ENCODE peak calls at places on chromosomes 7 and 10, in nine cellular contexts. B is bronchial epithelial cell, R is astrocyte of the spinal cord, V is sigmoid colon, J is nephron progenitor cell, W is DND-41, S is HFF-Myc, A is fibroblast of lung, Y is tibial nerve. D is an unnamed sample.

GRCh38 chr10:133151528-133151927 is 8.5 kb upstream of the KNDC1 start:
- DNase-seq in B (no peak), R (no peak), V (no peak), J (no peak), W (no peak), S (no peak), A (no peak), Y (no peak), D (no peak)

GRCh38 chr10:71766717-71767419 is 6.5 kb downstream of the VSIR start:
- DNase-seq in B (peak), R (peak), V (peak), J (no peak), W (no peak), S (peak), A (peak), Y (peak), D (no peak)

GRCh38 chr7:24724451-24725190 is 32.6 kb downstream of the GSDME start:
- DNase-seq in B (no peak), R (no peak), V (no peak), J (no peak), W (no peak), S (no peak), A (no peak), Y (no peak), D (no peak)

GRCh38 chr10:866577-866941 is 64.9 kb downstream of the LARP4B start:
- DNase-seq in B (no peak), R (no peak), V (no peak), J (no peak), W (no peak), S (no peak), A (no peak), Y (no peak), D (no peak)

GRCh38 chr10:63646491-63646890 is 125.3 kb downstream of the REEP3 start:
- DNase-seq in B (no peak), R (no peak), V (no peak), J (no peak), W (no peak), S (no peak), A (no peak), Y (no peak), D (no peak)

GRCh38 chr7:151068069-151068773 is 8.8 kb downstream of the SLC4A2 start:
- DNase-seq in B (no peak), R (no peak), V (no peak), J (no peak), W (no peak), S (no peak), A (peak), Y (no peak), D (no peak)

GRCh38 chr10:79051766-79052165 is 17.0 kb upstream of the ZMIZ1 start:
- DNase-seq in B (no peak), R (no peak), V (peak), J (no peak), W (no peak), S (no peak), A (no peak), Y (no peak), D (no peak)

GRCh38 chr7:1855396-1856160 is 185.5 kb downstream of the ELFN1 start:
- DNase-seq in B (no peak), R (no peak), V (peak), J (no peak), W (no peak), S (no peak), A (no peak), Y (no peak), D (no peak)

GRCh38 chr7:130400120-130400572 is 19.9 kb downstream of the CPA1 start:
- DNase-seq in B (no peak), R (no peak), V (no peak), J (no peak), W (no peak), S (no peak), A (peak), Y (no peak), D (no peak)

GRCh38 chr7:45417735-45418134 is 156.4 kb upstream of the ADCY1 start:
- DNase-seq in B (no peak), R (no peak), V (no peak), J (no peak), W (no peak), S (no peak), A (no peak), Y (no peak), D (no peak)

GRCh38 chr7:101172005-101172853 is 6.9 kb upstream of the VGF start:
- DNase-seq in B (no peak), R (no peak), V (no peak), J (no peak), W (peak), S (no peak), A (no peak), Y (no peak), D (peak)

GRCh38 chr10:79904671-79905321 is 44.1 kb downstream of the SFTPD start:
- DNase-seq in B (peak), R (peak), V (peak), J (peak), W (no peak), S (peak), A (peak), Y (peak), D (no peak)

GRCh38 chr10:86648706-86649426 is 5.5 kb upstream of the OPN4 start:
- DNase-seq in B (peak), R (peak), V (peak), J (no peak), W (no peak), S (peak), A (peak), Y (peak), D (no peak)

GRCh38 chr7:92613720-92614119 is 23.5 kb upstream of the FAM133B start:
- DNase-seq in B (no peak), R (no peak), V (no peak), J (no peak), W (no peak), S (no peak), A (no peak), Y (no peak), D (no peak)

GRCh38 chr7:149720372-149721083 is 52.9 kb downstream of the ZNF467 start:
- DNase-seq in B (no peak), R (no peak), V (peak), J (peak), W (no peak), S (no peak), A (no peak), Y (peak), D (no peak)

GRCh38 chr7:78020131-78020873 is 221.7 kb downstream of the PHTF2 start:
- DNase-seq in B (peak), R (peak), V (peak), J (peak), W (peak), S (peak), A (peak), Y (peak), D (peak)

GRCh38 chr10:43282881-43283280 is 16.0 kb upstream of the RASGEF1A start:
- DNase-seq in B (peak), R (no peak), V (no peak), J (peak), W (no peak), S (no peak), A (no peak), Y (no peak), D (no peak)

GRCh38 chr10:116740971-116741370 is 1.4 kb downstream of the HSPA12A start:
- DNase-seq in B (no peak), R (no peak), V (peak), J (no peak), W (no peak), S (no peak), A (no peak), Y (no peak), D (no peak)

GRCh38 chr7:106177295-106177690 is 65.2 kb upstream of the SYPL1 start:
- DNase-seq in B (no peak), R (no peak), V (no peak), J (no peak), W (no peak), S (no peak), A (no peak), Y (no peak), D (no peak)

GRCh38 chr7:106176414-106177294 is 64.5 kb upstream of the SYPL1 start:
- DNase-seq in B (peak), R (peak), V (peak), J (peak), W (peak), S (peak), A (peak), Y (peak), D (peak)

GRCh38 chr7:106177738-106178592 is 65.9 kb upstream of the SYPL1 start:
- DNase-seq in B (no peak), R (no peak), V (no peak), J (no peak), W (no peak), S (no peak), A (no peak), Y (no peak), D (peak)

GRCh38 chr7:106179256-106179655 is 67.1 kb upstream of the SYPL1 start:
- DNase-seq in B (no peak), R (no peak), V (no peak), J (no peak), W (no peak), S (no peak), A (no peak), Y (no peak), D (no peak)

DNA sequence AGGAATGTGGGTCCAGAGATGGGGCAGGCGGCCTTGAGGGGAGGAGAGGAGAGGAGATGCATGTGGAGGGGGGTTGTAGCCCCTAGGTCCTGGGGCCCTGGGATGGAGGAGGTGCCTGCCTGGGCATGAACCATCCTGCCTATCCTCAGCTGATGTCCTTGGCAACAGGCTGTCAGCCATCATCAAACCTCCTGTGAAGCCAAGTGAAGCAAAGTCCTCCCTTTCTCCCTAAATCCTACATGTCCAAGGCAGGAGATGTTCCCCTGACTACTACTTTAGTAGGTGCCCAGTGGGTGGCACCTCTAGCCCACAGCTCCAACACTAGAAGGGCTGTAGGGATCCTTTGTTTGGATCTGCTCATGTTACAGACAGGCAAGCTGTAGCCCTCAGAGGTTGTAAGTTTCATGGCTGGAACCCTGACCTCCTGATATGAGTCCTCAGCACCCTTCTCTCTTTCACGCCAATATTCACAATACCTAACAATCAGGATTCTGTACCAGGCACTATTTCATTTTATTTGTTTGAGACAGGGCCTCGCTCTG is 66.6 kb upstream of the SYPL1 start:
- DNase-seq in B (peak), R (peak), V (no peak), J (no peak), W (no peak), S (peak), A (peak), Y (no peak), D (peak)
- TF ChIP-seq CTCF in B (peak), R (peak), V (no peak), J (no peak), W (peak), S (peak), A (peak), Y (no peak), D (no peak)

GRCh38 chr7:106521541-106521940 is 139.4 kb downstream of the CCDC71L start:
- DNase-seq in B (no peak), R (no peak), V (no peak), J (no peak), W (no peak), S (no peak), A (peak), Y (no peak), D (no peak)
- TF ChIP-seq CTCF in B (no peak), R (no peak), V (no peak), J (no peak), W (no peak), S (no peak), A (no peak), Y (no peak), D (no peak)

DNA sequence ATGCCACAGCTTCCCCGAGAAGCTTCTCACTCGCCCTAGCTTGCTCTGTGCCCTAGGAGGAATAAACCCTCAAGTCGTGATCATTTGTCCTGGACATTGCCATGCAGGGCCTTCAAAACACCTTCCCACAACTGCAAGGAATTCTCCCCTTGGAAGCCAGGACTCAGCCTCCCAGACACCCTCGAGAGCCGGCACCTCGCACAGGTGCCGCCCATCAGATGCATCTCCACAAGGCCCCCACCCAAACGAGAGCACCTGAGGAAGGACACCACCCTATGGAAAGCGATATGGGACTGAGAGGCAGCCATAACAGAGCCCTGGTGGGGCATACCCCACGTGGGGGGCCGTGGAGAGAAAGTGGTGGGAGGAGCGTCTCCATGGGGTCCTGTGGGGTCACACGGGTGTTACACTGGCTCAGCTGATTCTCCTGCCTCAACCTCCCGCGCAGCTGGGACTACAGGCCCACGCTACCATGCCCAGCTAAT is 77.6 kb upstream of the FOXK1 start:
- DNase-seq in B (no peak), R (no peak), V (no peak), J (no peak), W (no peak), S (no peak), A (no peak), Y (no peak), D (no peak)
- TF ChIP-seq CTCF in B (no peak), R (no peak), V (no peak), J (no peak), W (no peak), S (no peak), A (no peak), Y (no peak), D (no peak)

DNA sequence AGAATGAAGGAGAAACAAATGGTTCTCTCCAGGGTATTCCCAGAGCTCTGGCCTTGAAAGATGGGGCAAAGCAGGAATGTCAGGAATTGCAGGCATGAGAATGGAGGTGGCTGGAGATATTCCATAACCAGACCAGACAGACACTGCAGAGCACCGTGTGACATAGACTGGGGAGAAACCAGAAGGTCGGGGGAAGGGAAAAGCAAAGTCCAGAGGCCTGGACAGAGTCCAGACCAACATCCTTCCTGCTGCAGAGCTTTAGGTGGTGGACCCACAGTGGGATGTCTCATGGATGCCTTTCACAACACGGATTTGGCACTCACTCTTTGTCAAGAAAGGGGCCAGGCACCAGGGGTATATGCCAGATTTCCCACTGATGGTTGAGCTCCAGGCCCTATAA is 177.2 kb upstream of the INHBA start:
- DNase-seq in B (no peak), R (peak), V (no peak), J (no peak), W (no peak), S (peak), A (peak), Y (no peak), D (no peak)
- TF ChIP-seq CTCF in B (no peak), R (no peak), V (no peak), J (no peak), W (no peak), S (no peak), A (no peak), Y (no peak), D (no peak)

GRCh38 chr7:54814401-54814800 is 55.4 kb upstream of the SEC61G start:
- DNase-seq in B (no peak), R (no peak), V (no peak), J (no peak), W (no peak), S (no peak), A (no peak), Y (no peak), D (no peak)
- TF ChIP-seq CTCF in B (no peak), R (no peak), V (no peak), J (no peak), W (no peak), S (no peak), A (no peak), Y (no peak), D (no peak)

GRCh38 chr10:26863677-26864076 is 2.9 kb upstream of the ABI1 start:
- DNase-seq in B (no peak), R (no peak), V (no peak), J (no peak), W (no peak), S (no peak), A (no peak), Y (no peak), D (no peak)

GRCh38 chr10:26860026-26860541 is 674 bp downstream of the ABI1 start:
- DNase-seq in B (peak), R (peak), V (peak), J (peak), W (peak), S (peak), A (peak), Y (peak), D (peak)

GRCh38 chr10:26859241-26860025 is 1.3 kb downstream of the ABI1 start:
- DNase-seq in B (peak), R (peak), V (no peak), J (no peak), W (no peak), S (no peak), A (no peak), Y (no peak), D (no peak)

GRCh38 chr10:26860542-26861325 is at the start of gene ABI1:
- DNase-seq in B (peak), R (peak), V (peak), J (peak), W (peak), S (peak), A (peak), Y (peak), D (peak)

DNA sequence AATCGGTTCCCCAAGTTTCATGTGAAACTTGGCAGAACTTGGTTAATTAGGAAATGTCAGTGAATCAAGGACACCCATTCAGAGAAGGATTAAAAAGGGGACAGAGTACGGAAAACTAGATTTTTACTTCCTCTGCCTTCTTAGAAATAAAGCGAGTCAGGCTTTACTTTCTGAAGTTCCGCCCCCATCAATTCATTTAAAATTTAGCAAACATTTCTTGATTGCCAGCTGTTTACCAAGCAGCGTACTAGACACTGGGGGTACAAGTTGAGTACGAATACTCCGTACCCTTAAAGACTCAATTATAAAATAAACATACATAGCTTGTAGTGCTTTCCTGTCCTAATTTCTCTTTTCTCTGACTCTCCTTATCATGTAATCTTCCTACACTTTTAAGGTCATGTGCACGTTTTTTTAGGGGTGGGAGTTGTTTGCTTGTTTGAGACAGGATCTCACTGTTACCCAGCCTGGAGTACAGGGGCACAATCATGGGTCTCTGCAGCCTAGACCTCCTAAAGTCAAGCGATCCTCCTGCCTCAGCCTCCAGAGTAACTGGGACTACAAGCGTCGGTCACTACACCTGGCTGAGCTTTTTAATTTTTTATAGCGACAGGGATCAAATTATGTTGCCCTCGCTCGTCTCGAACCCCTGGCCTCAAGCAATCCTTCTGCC is 704 bp upstream of the ABI1 start:
- DNase-seq in B (no peak), R (no peak), V (no peak), J (no peak), W (no peak), S (no peak), A (no peak), Y (no peak), D (no peak)
- TF ChIP-seq CTCF in B (no peak), R (no peak), V (no peak), J (peak), W (no peak), S (no peak), A (no peak), Y (no peak), D (peak)

DNA sequence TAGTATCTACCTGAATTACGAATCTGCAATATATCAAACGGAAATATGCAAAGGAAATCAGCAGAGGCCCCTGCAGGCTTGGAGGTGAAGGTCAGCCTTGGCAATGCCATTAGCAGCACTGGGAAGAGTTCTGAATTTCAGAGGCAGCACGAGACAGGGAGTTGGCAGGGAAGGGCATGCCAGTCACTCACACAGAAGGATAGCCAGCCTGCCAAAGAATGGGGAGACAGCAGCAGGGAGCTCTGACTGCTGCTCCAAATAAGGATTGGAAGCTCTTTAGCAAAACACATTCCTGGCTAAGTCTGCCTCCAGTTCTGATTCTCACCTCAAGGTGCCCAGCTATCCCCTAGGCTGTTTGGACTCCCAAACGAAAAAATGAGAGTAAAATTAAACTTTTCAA is 188.0 kb downstream of the PDE1C start:
- DNase-seq in B (no peak), R (peak), V (no peak), J (no peak), W (no peak), S (no peak), A (peak), Y (no peak), D (no peak)
- TF ChIP-seq CTCF in B (no peak), R (no peak), V (no peak), J (no peak), W (no peak), S (no peak), A (no peak), Y (no peak), D (no peak)

DNA sequence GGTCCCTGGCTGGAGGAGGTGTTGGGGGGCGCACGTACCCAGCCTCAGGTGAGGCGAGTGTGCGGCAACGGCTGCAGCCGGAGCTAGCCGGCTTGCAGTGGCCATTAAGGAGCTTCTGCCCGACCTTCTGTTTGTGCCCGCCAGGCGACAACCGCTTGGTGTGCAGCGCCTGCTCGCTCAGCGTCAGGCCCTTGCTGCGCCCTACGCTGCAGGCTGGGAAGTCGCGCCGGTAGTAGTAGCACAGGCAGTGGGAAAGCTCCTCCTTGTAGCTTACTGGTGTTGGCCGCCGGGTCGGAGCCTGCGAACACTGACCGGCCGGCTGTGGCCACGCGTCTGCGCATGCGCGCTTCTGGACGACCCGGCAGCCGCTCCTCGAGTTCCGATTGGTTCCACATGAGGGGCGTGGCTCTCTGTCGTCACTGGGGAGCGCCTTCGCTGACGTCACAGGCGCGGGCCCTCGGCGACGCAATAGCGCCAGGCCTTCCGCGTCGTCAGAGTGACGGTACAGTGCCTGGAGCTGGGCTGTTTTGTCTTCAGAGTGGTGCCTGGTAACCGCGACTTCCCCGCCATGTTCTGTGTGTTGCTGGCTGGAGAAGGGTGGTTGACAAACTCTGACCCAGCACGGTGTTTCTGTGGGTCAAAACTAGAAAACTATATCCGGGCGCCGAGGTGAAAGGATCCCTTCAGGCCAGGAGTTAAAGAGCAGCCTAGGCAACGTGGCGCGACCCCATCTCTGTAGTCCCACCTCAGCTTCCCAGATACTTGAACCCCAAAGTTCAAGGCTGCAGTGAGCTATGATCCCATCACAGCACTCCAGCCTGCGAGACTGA is 76.3 kb upstream of the TMEM248 start:
- DNase-seq in B (peak), R (peak), V (peak), J (peak), W (peak), S (peak), A (peak), Y (peak), D (peak)
- TF ChIP-seq CTCF in B (peak), R (peak), V (peak), J (no peak), W (peak), S (no peak), A (peak), Y (peak), D (peak)

GRCh38 chr7:120856621-120857352 is 1.2 kb downstream of the TSPAN12 start:
- DNase-seq in B (peak), R (peak), V (peak), J (peak), W (no peak), S (no peak), A (peak), Y (no peak), D (no peak)
- TF ChIP-seq CTCF in B (no peak), R (no peak), V (no peak), J (no peak), W (no peak), S (no peak), A (peak), Y (no peak), D (no peak)